ENCODE peak calls at places on chromosomes 11 and 22, in four cellular contexts. G, F, W and K are unnamed samples. For H3K4me1, the result is how much of the 10 kb centered on the place peaks cover.

GRCh38 chr22:39144101-39144815 is 8.2 kb downstream of the CBX7 start:
- DNase-seq in G (no peak), F (no peak), W (peak), K (no peak)

GRCh38 chr22:47209547-47210023 is 447.1 kb downstream of the TBC1D22A start:
- DNase-seq in G (no peak), F (no peak), W (no peak), K (no peak)

GRCh38 chr22:20258584-20259335 is 9.4 kb downstream of the RTN4R start:
- DNase-seq in G (no peak), F (no peak), W (no peak), K (no peak)

GRCh38 chr11:64566042-64566914 is 24.7 kb upstream of the SLC22A12 start:
- DNase-seq in G (no peak), F (peak), W (peak), K (peak)

GRCh38 chr11:58222730-58223129 is 6.0 kb downstream of the OR10Q1 start:
- DNase-seq in G (no peak), F (no peak), W (no peak), K (no peak)

GRCh38 chr11:115503083-115503885 is 931 bp downstream of the CADM1 start:
- DNase-seq in G (no peak), F (peak), W (peak), K (peak)

GRCh38 chr22:48488611-48489456 is 1338.8 kb downstream of the BRD1 start:
- DNase-seq in G (no peak), F (no peak), W (no peak), K (no peak)

GRCh38 chr22:36644333-36644757 is 59.2 kb downstream of the CACNG2 start:
- DNase-seq in G (no peak), F (peak), W (no peak), K (no peak)

GRCh38 chr11:66335531-66336233 is 552 bp downstream of the RIN1 start:
- DNase-seq in G (no peak), F (no peak), W (no peak), K (no peak)

GRCh38 chr11:131033151-131033651 is 116.9 kb upstream of the SNX19 start:
- DNase-seq in G (peak), F (peak), W (no peak), K (no peak)

GRCh38 chr22:39468487-39469325 is 11.9 kb downstream of the MGAT3 start:
- DNase-seq in G (no peak), F (no peak), W (no peak), K (no peak)

GRCh38 chr11:62574363-62575057 is 819 bp upstream of the EEF1G start:
- DNase-seq in G (no peak), F (no peak), W (peak), K (no peak)

GRCh38 chr11:10770626-10771254 is 19.7 kb downstream of the CTR9 start:
- DNase-seq in G (no peak), F (peak), W (peak), K (peak)

GRCh38 chr11:118615282-118615979 is 8.0 kb downstream of the PHLDB1 start:
- DNase-seq in G (no peak), F (no peak), W (no peak), K (no peak)

GRCh38 chr11:131510662-131511061 is 140.2 kb downstream of the NTM start:
- DNase-seq in G (no peak), F (no peak), W (no peak), K (no peak)

GRCh38 chr22:48797731-48798130 is 1029.9 kb downstream of the BRD1 start:
- DNase-seq in G (no peak), F (no peak), W (no peak), K (no peak)

GRCh38 chr11:62337682-62338181 is 484 bp downstream of the ASRGL1 start:
- DNase-seq in G (no peak), F (peak), W (peak), K (no peak)

GRCh38 chr22:46620588-46621242 is 529 bp downstream of the GRAMD4 start:
- DNase-seq in G (no peak), F (no peak), W (no peak), K (no peak)

GRCh38 chr11:77668760-77669159 is 31.2 kb upstream of the CLNS1A start:
- DNase-seq in G (no peak), F (no peak), W (no peak), K (no peak)

GRCh38 chr11:81359476-81359875 is 1374.2 kb downstream of the FAM181B start:
- DNase-seq in G (no peak), F (no peak), W (no peak), K (no peak)

GRCh38 chr11:76135491-76135890 is 70.8 kb downstream of the WNT11 start:
- DNase-seq in G (no peak), F (no peak), W (no peak), K (no peak)

GRCh38 chr11:129974672-129975071 is 28.0 kb downstream of the PRDM10 start:
- DNase-seq in G (no peak), F (no peak), W (no peak), K (no peak)

GRCh38 chr22:17319541-17319940 is 49.7 kb upstream of the CECR2 start:
- DNase-seq in G (no peak), F (no peak), W (no peak), K (no peak)

GRCh38 chr11:12506502-12506921 is 129.1 kb downstream of the PARVA start:
- DNase-seq in G (no peak), F (no peak), W (no peak), K (no peak)

GRCh38 chr11:131692151-131692550 is 321.7 kb downstream of the NTM start:
- DNase-seq in G (peak), F (no peak), W (no peak), K (no peak)

GRCh38 chr11:33868646-33869461 is 23.0 kb downstream of the LMO2 start:
- DNase-seq in G (no peak), F (no peak), W (no peak), K (no peak)

GRCh38 chr22:16594026-16594425 is 1.4 kb upstream of the CCT8L2 start:
- DNase-seq in G (no peak), F (no peak), W (no peak), K (no peak)

GRCh38 chr11:17354070-17354924 is 2.7 kb downstream of the NCR3LG1 start:
- DNase-seq in G (no peak), F (peak), W (peak), K (peak)

GRCh38 chr11:12005476-12005875 is 3.0 kb downstream of the DKK3 start:
- DNase-seq in G (no peak), F (no peak), W (no peak), K (no peak)

GRCh38 chr11:14635559-14635958 is 8.0 kb upstream of the PDE3B start:
- DNase-seq in G (no peak), F (no peak), W (no peak), K (no peak)

GRCh38 chr11:111186308-111186967 is 59.1 kb upstream of the POU2AF2 start:
- DNase-seq in G (no peak), F (no peak), W (no peak), K (no peak)

GRCh38 chr11:2922635-2923034 is 6.6 kb downstream of the PHLDA2 start:
- DNase-seq in G (no peak), F (no peak), W (no peak), K (no peak)

GRCh38 chr11:61054927-61055562 is 47.2 kb upstream of the CD5 start:
- DNase-seq in G (no peak), F (no peak), W (no peak), K (no peak)

GRCh38 chr22:42317691-42318547 is 47.5 kb upstream of the TCF20 start:
- DNase-seq in G (no peak), F (no peak), W (peak), K (no peak)

DNA sequence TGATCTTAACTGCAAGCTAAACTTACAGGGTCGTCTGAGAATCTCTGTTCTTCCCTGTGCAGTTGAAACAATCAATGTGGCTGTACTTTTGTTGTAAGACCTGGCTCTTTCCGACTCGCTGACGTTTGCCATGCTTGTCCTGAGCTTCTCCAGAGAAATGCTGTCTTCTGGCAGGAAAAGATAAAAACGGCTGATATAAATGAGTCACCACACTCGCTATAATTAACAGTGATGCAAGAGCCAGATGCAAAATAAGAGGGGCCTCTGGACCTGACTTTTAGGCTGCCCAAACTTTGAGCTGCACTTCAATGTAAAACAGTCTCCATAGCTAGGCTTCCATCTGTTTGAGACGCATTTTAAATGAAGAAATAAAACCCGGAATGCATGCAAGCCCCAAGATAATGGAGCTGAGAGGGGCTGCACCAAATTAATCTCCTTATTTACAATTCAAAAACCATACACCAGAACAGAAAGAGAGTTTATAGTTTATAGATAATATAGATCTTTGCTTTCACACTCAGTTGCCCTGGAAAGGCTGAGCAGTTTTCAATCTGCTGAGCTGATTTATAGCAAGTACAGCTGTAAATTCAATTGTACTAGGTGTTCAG is 48.5 kb downstream of the WT1 start:
- DNase-seq in G (no peak), F (no peak), W (no peak), K (no peak)
- TF ChIP-seq EP300 in G (no peak), F (no peak), W (no peak), K (no peak)

GRCh38 chr11:69483170-69483569 is 1.7 kb downstream of the LINC01488 start:
- DNase-seq in G (no peak), F (no peak), W (no peak), K (no peak)
- H3K4me1 ChIP-seq in G (under half), F (half or more), W (under half), K (under half)

GRCh38 chr11:47552581-47553416 is at the start of gene CELF1:
- DNase-seq in G (peak), F (peak), W (peak), K (peak)

GRCh38 chr11:47552086-47552580 is 799 bp downstream of the CELF1 start:
- DNase-seq in G (no peak), F (peak), W (no peak), K (no peak)

GRCh38 chr11:47550288-47551052 is 2.5 kb downstream of the CELF1 start:
- DNase-seq in G (no peak), F (no peak), W (no peak), K (no peak)

GRCh38 chr11:47551086-47551485 is 1.8 kb downstream of the CELF1 start:
- DNase-seq in G (no peak), F (peak), W (no peak), K (no peak)

DNA sequence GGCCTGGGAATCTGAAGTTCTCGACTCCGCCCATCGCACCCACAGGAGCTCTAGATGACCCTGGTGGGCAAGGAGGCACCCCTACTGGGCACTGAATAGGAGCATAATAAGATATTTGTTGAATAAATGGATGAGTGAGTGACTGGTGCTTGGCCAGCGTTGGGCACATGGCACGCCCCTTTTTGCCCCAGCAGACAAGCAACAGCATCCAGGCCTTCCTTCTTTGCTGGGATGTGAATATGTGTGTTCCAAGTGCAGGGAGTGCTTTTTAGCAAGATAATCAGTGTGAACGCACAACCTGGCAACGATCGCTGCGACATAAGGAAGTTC is 450 bp upstream of the CELF1 start:
- DNase-seq in G (no peak), F (no peak), W (no peak), K (peak)
- TF ChIP-seq EP300 in G (no peak), F (no peak), W (no peak), K (no peak)

DNA sequence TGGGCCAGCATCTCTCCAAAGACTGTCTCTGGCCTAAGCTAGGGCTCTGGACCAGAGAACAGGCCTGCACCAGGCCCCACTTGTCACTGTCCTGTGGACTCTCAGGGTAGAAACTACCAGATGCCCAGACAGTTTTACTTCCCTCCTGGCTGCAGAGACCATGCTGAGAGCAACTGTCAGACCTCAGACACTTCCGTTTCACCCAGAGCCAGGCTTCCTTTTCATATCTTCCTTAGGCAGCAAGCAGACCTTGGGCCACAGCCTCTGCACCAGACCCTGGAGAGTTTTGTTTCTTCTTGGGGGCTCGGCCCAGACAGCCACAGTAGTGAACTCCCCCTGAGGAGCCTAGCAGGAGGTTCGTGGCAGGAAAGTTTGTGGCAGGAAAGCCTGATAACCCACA is 12.1 kb upstream of the FCHSD2 start:
- DNase-seq in G (no peak), F (no peak), W (peak), K (no peak)
- H3K4me1 ChIP-seq in G (under half), F (under half), W (under half), K (under half)